ENCODE peak calls at places on chromosomes 6 and 20, in eight cellular contexts. S is tibial artery; G is activated gamma-delta T cell treated with Interleukin-2 at 50 U/mL for 16 hours; B is H9; L is stimulated activated CD8-positive, alpha-beta memory T cell treated with anti-CD3 and anti-CD28 coated beads, Interleukin-2, amount 100 ng/mL, for 48 hours; X is activated T-helper 9 cell treated with anti-CD3 and anti-CD28 coated beads, Interleukin-2, amount 50 U/mL, for 16 hours; R is GM10248; V is midbrain. U is an unnamed sample.

GRCh38 chr20:31841928-31842327 is 3.5 kb downstream of the FOXS1 start:
- DNase-seq in G (no peak), V (no peak), B (no peak), S (peak; percentile 54), L (no peak), R (no peak), X (no peak), U (peak; percentile 66)

GRCh38 chr6:45382391-45382790 is 4.7 kb upstream of the SUPT3H start:
- DNase-seq in S (no peak), B (no peak), G (no peak), L (no peak), X (no peak), V (no peak), R (no peak), U (no peak)

GRCh38 chr20:50339196-50339901 is 148.7 kb downstream of the CEBPB start:
- DNase-seq in X (no peak), S (no peak), G (no peak), R (no peak), L (no peak), B (no peak), V (no peak), U (no peak)

GRCh38 chr6:146526192-146526591 is 17.4 kb upstream of the RAB32 start:
- DNase-seq in R (no peak), S (no peak), G (no peak), L (no peak), B (no peak), V (peak; percentile 29), X (no peak), U (no peak)

GRCh38 chr6:28489366-28490190 is 26.0 kb downstream of the GPX6 start:
- DNase-seq in X (no peak), R (peak; percentile 75), S (no peak), B (peak; percentile 92), G (no peak), V (peak; percentile 40), L (peak; percentile 28), U (peak; percentile 85)

GRCh38 chr6:16511048-16511660 is 250.1 kb downstream of the ATXN1 start:
- DNase-seq in V (peak; percentile 71), X (no peak), R (no peak), L (no peak), G (no peak), S (no peak), B (no peak), U (peak; percentile 66)

GRCh38 chr6:133548409-133548808 is 307.3 kb downstream of the EYA4 start:
- DNase-seq in S (no peak), G (no peak), V (no peak), B (no peak), X (no peak), L (no peak), R (no peak), U (peak; percentile 51)

GRCh38 chr6:150169609-150170008 is 26.8 kb downstream of the PPP1R14C start:
- DNase-seq in B (no peak), G (no peak), X (peak; percentile 2), V (no peak), S (no peak), L (peak; percentile 1), R (no peak), U (no peak)

U was measured in cardiac muscle cell.